ENCODE peak calls at places on chromosomes 6 and 20, in five cellular contexts. A is uterus, E is transverse colon, Y is right lobe of liver, I is pancreas. N is an unnamed sample.

GRCh38 chr6:159828074-159828473 is 28.0 kb downstream of the PNLDC1 start:
- DNase-seq in A (peak; percentile 48), E (no peak), Y (no peak), I (no peak), N (no peak)

GRCh38 chr6:41693866-41694265 is 41.5 kb downstream of the TFEB start:
- DNase-seq in A (no peak), E (no peak), Y (no peak), I (no peak), N (no peak)

GRCh38 chr6:68313911-68314310 is 321.2 kb upstream of the ADGRB3 start:
- DNase-seq in A (no peak), E (no peak), Y (no peak), I (no peak), N (no peak)

GRCh38 chr6:152462716-152463115 is 174.4 kb downstream of the SYNE1 start:
- DNase-seq in A (no peak), E (no peak), Y (no peak), I (no peak), N (no peak)

GRCh38 chr6:170347091-170347490 is 40.5 kb downstream of the FAM120B start:
- DNase-seq in A (no peak), E (no peak), Y (no peak), I (no peak), N (no peak)

GRCh38 chr6:118709859-118710350 is 58.5 kb upstream of the CEP85L start:
- DNase-seq in A (no peak), E (peak; percentile 55), Y (no peak), I (no peak), N (peak; percentile 44)

GRCh38 chr6:12804967-12805645 is 88.5 kb downstream of the PHACTR1 start:
- DNase-seq in A (no peak), E (no peak), Y (no peak), I (no peak), N (no peak)

GRCh38 chr6:144286503-144287393 is 1.6 kb downstream of the UTRN start:
- DNase-seq in A (peak; percentile 64), E (peak; percentile 72), Y (peak; percentile 72), I (peak; percentile 84), N (peak; percentile 84)

GRCh38 chr6:84019812-84020211 is 13.8 kb upstream of the MRAP2 start:
- DNase-seq in A (no peak), E (no peak), Y (no peak), I (no peak), N (no peak)

GRCh38 chr6:85675030-85675819 is 32.5 kb upstream of the SYNCRIP start:
- DNase-seq in A (no peak), E (peak; percentile 23), Y (no peak), I (no peak), N (no peak)

GRCh38 chr6:109669811-109670210 is 21.2 kb downstream of the AK9 start:
- DNase-seq in A (no peak), E (no peak), Y (no peak), I (no peak), N (no peak)

GRCh38 chr6:47016236-47016635 is 25.9 kb downstream of the ADGRF1 start:
- DNase-seq in A (no peak), E (no peak), Y (no peak), I (no peak), N (no peak)

GRCh38 chr20:24701027-24701426 is 231.6 kb downstream of the SYNDIG1 start:
- DNase-seq in A (no peak), E (no peak), Y (peak; percentile 15), I (no peak), N (no peak)

GRCh38 chr6:169344651-169345050 is 91.0 kb upstream of the THBS2 start:
- DNase-seq in A (no peak), E (no peak), Y (no peak), I (no peak), N (no peak)

GRCh38 chr6:40341726-40342125 is 245.4 kb downstream of the LRFN2 start:
- DNase-seq in A (no peak), E (no peak), Y (no peak), I (no peak), N (no peak)

GRCh38 chr6:134258849-134259306 is 59.0 kb downstream of the SGK1 start:
- DNase-seq in A (no peak), E (no peak), Y (no peak), I (peak; percentile 53), N (no peak)

GRCh38 chr20:25057234-25058050 is 497 bp downstream of the ACSS1 start:
- DNase-seq in A (peak; percentile 65), E (peak; percentile 85), Y (peak; percentile 84), I (peak; percentile 81), N (no peak)

GRCh38 chr6:121890307-121890910 is 455.0 kb downstream of the GJA1 start:
- DNase-seq in A (no peak), E (no peak), Y (no peak), I (no peak), N (no peak)

GRCh38 chr20:36773123-36773547 is 428 bp downstream of the DSN1 start:
- DNase-seq in A (no peak), E (no peak), Y (no peak), I (no peak), N (no peak)

GRCh38 chr6:166393535-166393823 is 10.7 kb upstream of the MPC1 start:
- DNase-seq in A (no peak), E (no peak), Y (no peak), I (no peak), N (no peak)
- H3K4me3 ChIP-seq in A (no peak overlapping the region), E (no peak overlapping the region), Y (no peak overlapping the region), I (no peak overlapping the region), N (no peak overlapping the region)

DNA sequence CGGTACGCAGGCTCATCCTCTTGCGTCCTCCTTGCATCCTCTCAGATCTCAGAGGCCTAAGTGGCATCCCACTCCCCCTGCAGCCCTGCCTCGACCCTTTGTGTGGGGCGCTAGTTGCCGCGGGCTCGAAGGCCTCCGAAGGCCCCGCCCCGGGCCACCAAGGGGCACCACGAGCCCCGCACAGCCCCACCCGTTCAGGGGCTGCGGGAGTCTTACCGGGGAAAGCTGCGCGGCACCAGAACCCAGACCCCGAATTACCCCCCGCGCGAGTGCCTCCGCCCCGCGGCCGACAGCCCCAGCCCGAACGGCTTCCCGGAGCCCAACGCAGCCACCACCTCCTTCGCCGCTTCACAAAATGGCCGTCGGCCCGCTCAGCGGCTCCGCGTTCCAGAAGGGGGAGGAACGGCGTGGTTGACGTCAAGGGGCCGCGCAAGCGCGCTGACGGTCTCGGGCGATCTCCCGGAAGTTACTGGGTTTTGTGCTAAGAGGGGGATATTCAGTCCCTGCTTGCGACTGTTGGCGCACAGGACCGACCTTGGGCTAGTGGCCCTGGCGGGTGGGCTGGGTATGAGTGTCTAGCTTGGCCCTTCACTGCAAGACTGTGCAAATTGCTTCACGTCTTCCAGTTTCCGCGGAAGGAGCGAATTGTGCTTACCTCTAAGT is at the start of the genes CPNE1 and RBM12:
- DNase-seq in A (peak; percentile 91), E (peak; percentile 94), Y (peak; percentile 92), I (peak; percentile 91), N (peak; percentile 62)
- TF ChIP-seq CTCF in A (no peak), E (peak; percentile 10), Y (no peak), I (no peak), N (peak; percentile 3)

GRCh38 chr6:116766506-116767176 is 1.1 kb upstream of the FAM162B start:
- DNase-seq in A (no peak), E (no peak), Y (no peak), I (no peak), N (no peak)
- H3K27me3 ChIP-seq in A (no peaks in the 10 kb centered on the region), E (peaks cover 59% of the 10 kb centered on the region), Y (peaks cover 9% of the 10 kb centered on the region), I (no peaks in the 10 kb centered on the region), N (peaks cover 1% of the 10 kb centered on the region)

GRCh38 chr6:166997768-166998255 is 1.4 kb upstream of the CEP43 start:
- DNase-seq in A (peak; percentile 30), E (peak; percentile 69), Y (peak; percentile 69), I (peak; percentile 53), N (peak; percentile 21)
- H3K4me3 ChIP-seq in A (peak overlapping the region; percentile 86), E (peak overlapping the region; percentile 54), Y (peak overlapping the region; percentile 99), I (peak overlapping the region; percentile 83), N (peak overlapping the region; percentile 87)

DNA sequence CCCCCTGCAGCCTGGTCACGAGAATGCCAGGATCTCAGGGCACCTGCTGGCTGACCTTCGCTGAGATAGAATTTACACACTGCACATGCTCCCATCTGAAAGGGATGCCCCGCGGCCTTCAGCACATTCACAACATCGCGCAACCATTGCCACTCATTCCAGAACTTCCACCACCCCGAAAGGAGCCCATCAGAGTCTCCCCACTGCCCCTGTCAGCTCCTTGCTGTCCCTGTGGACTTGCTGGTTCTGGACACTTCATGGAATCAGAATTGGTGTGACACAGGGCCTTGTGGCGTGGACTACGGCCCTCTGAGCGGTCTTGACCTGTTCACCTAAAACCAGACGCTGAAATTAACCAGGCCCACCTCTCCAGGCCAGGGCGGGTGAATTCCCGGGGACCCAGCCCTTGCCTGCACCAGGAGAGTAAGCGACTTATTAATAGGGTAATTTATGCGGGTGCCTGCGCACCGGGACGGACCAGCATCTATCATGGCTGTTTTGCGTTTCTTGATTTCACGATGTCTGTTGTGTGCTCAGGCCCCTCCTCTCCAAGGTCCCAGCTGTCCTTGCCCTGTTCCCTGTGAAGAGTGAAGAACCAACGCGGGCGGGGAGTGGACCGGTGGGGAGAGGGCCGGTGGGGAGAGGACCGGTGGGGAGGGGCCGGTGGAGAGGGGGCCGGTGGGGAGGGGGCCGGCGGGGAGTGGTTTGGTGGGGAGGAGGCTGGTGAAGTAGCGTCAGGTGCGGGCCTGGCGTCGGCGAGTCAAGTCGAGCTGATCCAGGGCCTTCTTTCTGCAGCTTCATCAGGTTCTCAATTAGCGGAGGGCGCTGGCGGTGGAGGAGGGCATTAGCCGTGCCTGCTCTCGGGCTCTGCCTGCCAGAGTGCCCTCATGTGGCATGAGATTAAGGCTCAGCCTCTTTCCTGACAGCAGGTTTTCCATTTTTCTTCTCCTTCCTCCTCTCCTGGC is 20.9 kb upstream of the BHLHE23 start:
- DNase-seq in A (no peak), E (no peak), Y (no peak), I (no peak), N (no peak)
- TF ChIP-seq CTCF in A (no peak), E (no peak), Y (no peak), I (no peak), N (no peak)

GRCh38 chr6:14816106-14816864 is 429.6 kb upstream of the JARID2 start:
- DNase-seq in A (no peak), E (no peak), Y (no peak), I (no peak), N (no peak)
- H3K27me3 ChIP-seq in A (no peaks in the 10 kb centered on the region), E (no peaks in the 10 kb centered on the region), Y (no peaks in the 10 kb centered on the region), I (no peaks in the 10 kb centered on the region), N (no peaks in the 10 kb centered on the region)

GRCh38 chr20:8994045-8994444 is 74.8 kb upstream of the PLCB4 start:
- DNase-seq in A (no peak), E (no peak), Y (no peak), I (no peak), N (no peak)

GRCh38 chr20:8996817-8997512 is 71.9 kb upstream of the PLCB4 start:
- DNase-seq in A (no peak), E (no peak), Y (no peak), I (no peak), N (no peak)

DNA sequence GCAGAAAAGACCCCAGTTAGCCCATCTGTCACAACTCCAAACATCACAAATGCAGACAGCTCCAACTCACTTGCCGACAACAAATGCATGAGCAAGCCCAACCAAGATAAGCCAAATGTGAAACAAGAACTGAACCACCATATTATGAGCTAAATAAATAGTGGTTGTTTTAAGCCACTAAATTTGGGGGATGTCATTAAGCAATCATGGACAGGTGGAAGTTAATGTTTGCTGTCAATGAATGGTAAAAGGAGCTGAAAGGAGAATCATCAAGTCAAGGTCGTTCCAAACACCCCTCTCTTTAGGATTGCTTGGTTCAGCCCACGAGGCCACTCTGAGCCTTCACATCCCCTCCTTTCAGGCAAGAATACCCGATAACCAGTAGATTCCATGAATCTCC is 71.2 kb upstream of the PLCB4 start:
- DNase-seq in A (no peak), E (no peak), Y (no peak), I (no peak), N (no peak)
- H3K4me3 ChIP-seq in A (no peak overlapping the region), E (no peak overlapping the region), Y (no peak overlapping the region), I (no peak overlapping the region), N (no peak overlapping the region)

N was measured in BJ.